ENCODE peak calls at places on chromosomes 6 and 20, in nine cellular contexts. L is prostate gland, R is sigmoid colon, J is WERI-Rb-1, B is neural progenitor cell, E is fibroblast of lung, K is gastrocnemius medialis, S is SJSA1, F is pancreas. W is an unnamed sample.
A peak's percentile ranks its signal among the peaks of the same experiment; 100 is the strongest.

GRCh38 chr6:31545291-31545690 is 1.1 kb downstream of the ATP6V1G2 start:
- DNase-seq in L (no peak), R (no peak), J (peak; percentile 81), B (no peak), E (no peak), K (no peak), S (no peak), F (no peak), W (no peak)

GRCh38 chr6:16238057-16238657 is at the start of gene GMPR:
- DNase-seq in L (peak; percentile 79), R (peak; percentile 90), J (peak; percentile 55), B (peak; percentile 66), E (peak; percentile 54), K (peak; percentile 91), S (peak; percentile 79), F (peak; percentile 73), W (no peak)

GRCh38 chr20:23340524-23340923 is 10.1 kb upstream of the NXT1 start:
- DNase-seq in L (peak; percentile 66), R (peak; percentile 79), J (peak; percentile 75), B (peak; percentile 85), E (peak; percentile 50), K (peak; percentile 63), S (peak; percentile 80), F (peak; percentile 51), W (no peak)

GRCh38 chr6:128491643-128492206 is 28.7 kb downstream of the PTPRK start:
- DNase-seq in L (peak; percentile 39), R (no peak), J (no peak), B (peak; percentile 26), E (peak; percentile 88), K (no peak), S (peak; percentile 48), F (peak; percentile 33), W (no peak)

GRCh38 chr20:7124120-7124519 is 356.6 kb downstream of the BMP2 start:
- DNase-seq in L (no peak), R (no peak), J (no peak), B (no peak), E (no peak), K (no peak), S (no peak), F (no peak), W (no peak)

GRCh38 chr20:34987288-34988175 is 31.9 kb downstream of the MYH7B start:
- DNase-seq in L (no peak), R (no peak), J (no peak), B (no peak), E (no peak), K (no peak), S (no peak), F (no peak), W (no peak)

GRCh38 chr20:635028-635427 is 18.0 kb downstream of the SRXN1 start:
- DNase-seq in L (no peak), R (no peak), J (no peak), B (no peak), E (no peak), K (no peak), S (no peak), F (no peak), W (no peak)

GRCh38 chr6:108710560-108710959 is 137.7 kb upstream of the ARMC2 start:
- DNase-seq in L (no peak), R (no peak), J (no peak), B (no peak), E (no peak), K (no peak), S (no peak), F (no peak), W (no peak)

GRCh38 chr6:168209420-168209819 is 110.2 kb downstream of the DACT2 start:
- DNase-seq in L (no peak), R (peak; percentile 51), J (no peak), B (no peak), E (no peak), K (no peak), S (no peak), F (no peak), W (no peak)

DNA sequence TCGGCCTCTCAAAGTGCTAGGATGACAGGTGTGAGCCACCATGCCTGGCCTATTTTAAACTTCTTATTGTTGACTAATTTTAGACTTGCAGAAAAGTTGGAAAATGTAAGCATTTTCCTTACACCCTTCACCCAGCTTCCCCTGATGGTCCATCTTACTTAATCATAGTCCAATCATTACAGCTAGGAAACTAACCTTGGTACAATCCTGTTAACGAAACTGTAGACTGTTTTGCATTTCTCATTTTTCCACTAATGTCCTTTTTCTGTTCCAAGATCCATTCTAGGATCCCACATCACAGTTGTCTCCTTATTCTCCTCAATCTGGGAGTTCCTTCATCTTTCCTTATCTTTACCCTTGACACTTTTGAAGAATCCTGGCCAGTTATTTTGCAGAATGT is 659 bp upstream of the GFRA4 start:
- DNase-seq in L (no peak), R (no peak), J (no peak), B (no peak), E (no peak), K (no peak), S (no peak), F (no peak), W (no peak)
- H3K27me3 ChIP-seq in L (peaks cover 20% of the 10 kb centered on the region), R (peaks cover 25% of the 10 kb centered on the region), J (peaks cover 9% of the 10 kb centered on the region), B (peaks cover 11% of the 10 kb centered on the region), E (peaks cover 26% of the 10 kb centered on the region), K (peaks cover 19% of the 10 kb centered on the region), S (peaks cover 46% of the 10 kb centered on the region), F (no peaks in the 10 kb centered on the region), W (peaks cover 53% of the 10 kb centered on the region)

DNA sequence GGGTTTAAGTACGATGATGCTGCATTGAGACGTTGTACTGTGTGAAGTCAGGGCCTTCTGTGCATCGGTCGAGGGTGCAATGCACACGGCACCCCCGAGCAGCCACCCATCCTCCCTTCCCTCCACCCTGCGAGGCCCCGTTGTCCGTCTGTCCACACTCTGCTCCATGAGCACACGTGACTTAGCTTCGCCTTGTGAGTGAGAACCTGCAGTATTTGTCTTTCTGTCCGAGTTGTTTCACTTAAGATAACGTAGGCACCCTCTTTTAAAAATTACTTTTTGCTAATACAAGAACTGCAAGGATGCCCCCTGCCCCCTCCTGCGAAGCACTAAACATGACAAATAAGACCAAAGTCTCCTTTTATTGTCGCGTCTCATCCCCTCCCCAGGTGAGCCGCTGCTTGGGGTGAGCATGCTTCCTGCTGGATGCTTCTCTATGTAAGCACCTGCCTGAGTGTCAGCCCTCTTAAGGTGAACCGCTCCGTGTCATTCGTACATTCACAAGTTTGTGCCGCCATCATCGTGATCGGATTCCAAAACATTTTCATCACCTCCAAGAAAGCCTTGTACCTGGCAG is 3.6 kb upstream of the RBBP8NL start:
- DNase-seq in L (no peak), R (no peak), J (no peak), B (no peak), E (no peak), K (no peak), S (no peak), F (no peak), W (no peak)
- H3K27me3 ChIP-seq in L (no peaks in the 10 kb centered on the region), R (no peaks in the 10 kb centered on the region), J (no peaks in the 10 kb centered on the region), B (peaks cover 11% of the 10 kb centered on the region), E (peaks cover 30% of the 10 kb centered on the region), K (no peaks in the 10 kb centered on the region), S (peaks cover 85% of the 10 kb centered on the region), F (no peaks in the 10 kb centered on the region), W (peaks cover 34% of the 10 kb centered on the region)

DNA sequence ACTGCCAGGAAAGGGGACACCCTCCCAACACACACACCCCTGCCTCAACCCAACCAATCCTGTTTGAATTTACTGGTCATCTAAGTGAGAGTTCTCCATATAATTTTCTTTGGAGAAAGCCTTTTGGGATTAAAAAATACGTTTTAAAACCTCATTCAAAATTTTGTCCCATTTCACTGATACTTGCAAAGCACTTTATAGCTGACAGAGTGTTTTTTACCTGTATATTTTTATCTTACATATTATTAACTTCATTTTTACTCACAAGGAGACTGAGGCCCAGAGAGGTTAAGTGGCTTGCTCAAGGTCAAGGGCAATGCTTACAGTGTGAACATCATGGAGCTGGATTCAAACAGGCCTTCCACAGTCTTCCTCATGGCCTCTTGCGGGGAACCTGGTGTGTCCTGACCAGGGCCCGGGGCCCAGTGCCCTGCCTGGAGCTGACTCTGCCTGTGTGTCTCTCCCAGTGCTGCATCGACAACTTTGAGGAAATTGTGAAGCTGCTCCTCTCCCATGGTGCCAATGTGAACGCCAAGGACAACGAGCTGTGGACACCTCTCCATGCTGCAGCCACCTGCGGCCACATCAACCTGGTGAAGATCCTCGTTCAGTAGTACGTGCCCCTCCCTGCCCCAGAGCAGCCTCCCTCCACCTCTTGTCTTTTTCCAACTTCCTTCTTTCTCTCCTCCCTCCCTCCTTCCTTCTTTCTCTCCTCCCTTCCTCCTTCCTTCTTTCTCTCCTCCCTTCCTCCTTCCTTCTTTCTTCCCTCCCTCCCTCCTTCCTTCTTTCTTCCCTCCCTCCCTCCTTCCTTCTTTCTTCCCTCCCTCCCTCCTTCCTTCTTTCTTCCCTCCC is 30.9 kb upstream of the FAM83D start:
- DNase-seq in L (no peak), R (no peak), J (no peak), B (no peak), E (no peak), K (no peak), S (no peak), F (no peak), W (no peak)
- H3K27me3 ChIP-seq in L (no peaks in the 10 kb centered on the region), R (peaks cover 17% of the 10 kb centered on the region), J (no peaks in the 10 kb centered on the region), B (peaks cover 17% of the 10 kb centered on the region), E (peaks cover 11% of the 10 kb centered on the region), K (peaks cover 7% of the 10 kb centered on the region), S (peaks cover 51% of the 10 kb centered on the region), F (no peaks in the 10 kb centered on the region), W (peaks cover 7% of the 10 kb centered on the region)

GRCh38 chr20:36367907-36368306 is 61.8 kb downstream of the DLGAP4 start:
- DNase-seq in L (no peak), R (no peak), J (no peak), B (no peak), E (no peak), K (no peak), S (no peak), F (no peak), W (no peak)
- H3K27me3 ChIP-seq in L (peaks cover 5% of the 10 kb centered on the region), R (no peaks in the 10 kb centered on the region), J (no peaks in the 10 kb centered on the region), B (no peaks in the 10 kb centered on the region), E (peaks cover 6% of the 10 kb centered on the region), K (peaks cover 6% of the 10 kb centered on the region), S (peaks cover 54% of the 10 kb centered on the region), F (no peaks in the 10 kb centered on the region), W (no peaks in the 10 kb centered on the region)

DNA sequence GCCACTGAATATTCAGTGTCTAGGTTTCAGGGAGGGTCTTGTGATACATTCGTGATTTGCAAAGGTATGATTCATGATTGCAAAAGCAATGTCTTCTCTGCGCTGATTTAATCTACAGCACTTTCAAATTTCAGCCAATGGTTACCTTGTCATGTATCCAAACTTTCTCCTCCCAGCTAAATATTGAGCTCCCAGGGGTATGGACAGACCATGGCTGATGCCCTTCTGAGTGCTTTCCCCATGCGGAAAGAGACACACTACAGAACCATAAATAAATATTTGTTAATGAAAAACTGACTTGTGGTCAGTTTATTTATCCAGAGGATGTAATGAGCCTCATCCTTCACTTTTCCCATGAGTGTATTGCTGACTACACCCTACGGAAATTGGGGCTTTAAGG is 21.6 kb upstream of the PCSK2 start:
- DNase-seq in L (no peak), R (no peak), J (no peak), B (no peak), E (no peak), K (no peak), S (no peak), F (no peak), W (no peak)
- H3K27me3 ChIP-seq in L (no peaks in the 10 kb centered on the region), R (no peaks in the 10 kb centered on the region), J (no peaks in the 10 kb centered on the region), B (no peaks in the 10 kb centered on the region), E (no peaks in the 10 kb centered on the region), K (no peaks in the 10 kb centered on the region), S (peaks cover 24% of the 10 kb centered on the region), F (no peaks in the 10 kb centered on the region), W (peaks cover 41% of the 10 kb centered on the region)